ENCODE peak calls at places on chromosomes 4 and X, in five cellular contexts. One of them, this sample, is unnamed. For H3K9me3, the result is how much of the 10 kb centered on the place peaks cover.

GRCh38 chr4:2297606-2298517 is 36.0 kb upstream of the MXD4 start:
- DNase-seq in BE2C: no peak
- DNase-seq in WERI-Rb-1: no peak
- DNase-seq in H1: no peak
- DNase-seq in tibial artery: no peak
- DNase-seq in this sample: no peak

GRCh38 chr4:52126946-52127345 is 75.8 kb downstream of the SPATA18 start:
- DNase-seq in WERI-Rb-1: no peak
- DNase-seq in tibial artery: no peak
- DNase-seq in H1: no peak
- DNase-seq in BE2C: peak
- DNase-seq in this sample: peak

GRCh38 chr4:52837716-52838558 is 24.2 kb upstream of the RASL11B start:
- DNase-seq in tibial artery: no peak
- DNase-seq in H1: no peak
- DNase-seq in WERI-Rb-1: no peak
- DNase-seq in BE2C: no peak
- DNase-seq in this sample: peak

GRCh38 chr4:128721896-128722295 is 87.6 kb upstream of the JADE1 start:
- DNase-seq in H1: no peak
- DNase-seq in BE2C: no peak
- DNase-seq in WERI-Rb-1: no peak
- DNase-seq in tibial artery: no peak
- DNase-seq in this sample: no peak

GRCh38 chr4:7843831-7844230 is 95.8 kb downstream of the AFAP1 start:
- DNase-seq in BE2C: no peak
- DNase-seq in tibial artery: no peak
- DNase-seq in WERI-Rb-1: no peak
- DNase-seq in H1: no peak
- DNase-seq in this sample: no peak

GRCh38 chr4:136867465-136867864 is 664.8 kb downstream of the PCDH18 start:
- DNase-seq in WERI-Rb-1: peak
- DNase-seq in tibial artery: no peak
- DNase-seq in H1: no peak
- DNase-seq in BE2C: no peak
- DNase-seq in this sample: peak

GRCh38 chr4:61517144-61517543 is 317.0 kb downstream of the ADGRL3 start:
- DNase-seq in WERI-Rb-1: no peak
- DNase-seq in BE2C: no peak
- DNase-seq in H1: peak
- DNase-seq in tibial artery: no peak
- DNase-seq in this sample: peak

GRCh38 chrX:21975827-21976226 is 35.3 kb downstream of the SMS start:
- DNase-seq in tibial artery: no peak
- DNase-seq in WERI-Rb-1: no peak
- DNase-seq in BE2C: no peak
- DNase-seq in H1: no peak
- DNase-seq in this sample: no peak

GRCh38 chr4:82739292-82740190 is 59.1 kb downstream of the SCD5 start:
- DNase-seq in H1: peak
- DNase-seq in BE2C: peak
- DNase-seq in tibial artery: peak
- DNase-seq in WERI-Rb-1: peak
- DNase-seq in this sample: peak

GRCh38 chr4:5125326-5125725 is 74.0 kb downstream of the STK32B start:
- DNase-seq in WERI-Rb-1: peak
- DNase-seq in H1: no peak
- DNase-seq in BE2C: peak
- DNase-seq in tibial artery: no peak
- DNase-seq in this sample: no peak

GRCh38 chr4:4267981-4268380 is 20.0 kb upstream of the TMEM128 start:
- DNase-seq in H1: no peak
- DNase-seq in BE2C: no peak
- DNase-seq in WERI-Rb-1: no peak
- DNase-seq in tibial artery: no peak
- DNase-seq in this sample: no peak

GRCh38 chr4:148053298-148054003 is 321.6 kb downstream of the ARHGAP10 start:
- DNase-seq in tibial artery: no peak
- DNase-seq in BE2C: no peak
- DNase-seq in H1: no peak
- DNase-seq in WERI-Rb-1: no peak
- DNase-seq in this sample: no peak

GRCh38 chr4:10635096-10635495 is 49.5 kb downstream of the CLNK start:
- DNase-seq in BE2C: no peak
- DNase-seq in tibial artery: no peak
- DNase-seq in H1: no peak
- DNase-seq in WERI-Rb-1: no peak
- DNase-seq in this sample: no peak

GRCh38 chr4:173746424-173746823 is 216.4 kb upstream of the HAND2 start:
- DNase-seq in BE2C: no peak
- DNase-seq in WERI-Rb-1: no peak
- DNase-seq in tibial artery: no peak
- DNase-seq in H1: no peak
- DNase-seq in this sample: no peak

GRCh38 chr4:70632028-70632427 is 3.5 kb downstream of the ENAM start:
- DNase-seq in tibial artery: no peak
- DNase-seq in WERI-Rb-1: no peak
- DNase-seq in BE2C: no peak
- DNase-seq in H1: no peak
- DNase-seq in this sample: no peak

GRCh38 chr4:175308236-175308635 is 390.1 kb downstream of the ADAM29 start:
- DNase-seq in tibial artery: no peak
- DNase-seq in WERI-Rb-1: no peak
- DNase-seq in H1: no peak
- DNase-seq in BE2C: no peak
- DNase-seq in this sample: no peak

GRCh38 chr4:145960012-145960411 is 21.4 kb upstream of the ZNF827 start:
- DNase-seq in tibial artery: no peak
- DNase-seq in BE2C: no peak
- DNase-seq in H1: no peak
- DNase-seq in WERI-Rb-1: no peak
- DNase-seq in this sample: no peak

GRCh38 chrX:65589304-65589703 is 54.7 kb upstream of the LAS1L start:
- DNase-seq in WERI-Rb-1: no peak
- DNase-seq in H1: no peak
- DNase-seq in tibial artery: no peak
- DNase-seq in BE2C: no peak
- DNase-seq in this sample: no peak

GRCh38 chr4:6250235-6250983 is 19.2 kb upstream of the WFS1 start:
- DNase-seq in tibial artery: no peak
- DNase-seq in BE2C: no peak
- DNase-seq in WERI-Rb-1: peak
- DNase-seq in H1: no peak
- DNase-seq in this sample: peak

GRCh38 chr4:75696036-75696435 is 22.8 kb upstream of the G3BP2 start:
- DNase-seq in tibial artery: no peak
- DNase-seq in H1: no peak
- DNase-seq in BE2C: no peak
- DNase-seq in WERI-Rb-1: no peak
- DNase-seq in this sample: no peak

GRCh38 chrX:48703642-48704481 is 7.3 kb downstream of the SUV39H1 start:
- DNase-seq in BE2C: no peak
- DNase-seq in WERI-Rb-1: no peak
- DNase-seq in tibial artery: no peak
- DNase-seq in H1: no peak
- DNase-seq in this sample: no peak
- H3K9me3 ChIP-seq in BE2C: under half
- H3K9me3 ChIP-seq in WERI-Rb-1: under half
- H3K9me3 ChIP-seq in tibial artery: under half
- H3K9me3 ChIP-seq in H1: under half
- H3K9me3 ChIP-seq in this sample: under half

GRCh38 chr4:98624144-98624543 is 34.3 kb downstream of the TSPAN5 start:
- DNase-seq in tibial artery: no peak
- DNase-seq in WERI-Rb-1: no peak
- DNase-seq in H1: no peak
- DNase-seq in BE2C: no peak
- DNase-seq in this sample: no peak
- H3K9me3 ChIP-seq in tibial artery: under half
- H3K9me3 ChIP-seq in WERI-Rb-1: under half
- H3K9me3 ChIP-seq in H1: under half
- H3K9me3 ChIP-seq in BE2C: under half
- H3K9me3 ChIP-seq in this sample: under half

GRCh38 chr4:54843106-54843505 is 185.3 kb downstream of the KIT start:
- DNase-seq in BE2C: no peak
- DNase-seq in WERI-Rb-1: no peak
- DNase-seq in tibial artery: no peak
- DNase-seq in H1: no peak
- DNase-seq in this sample: no peak
- H3K9me3 ChIP-seq in BE2C: under half
- H3K9me3 ChIP-seq in WERI-Rb-1: under half
- H3K9me3 ChIP-seq in tibial artery: under half
- H3K9me3 ChIP-seq in H1: under half
- H3K9me3 ChIP-seq in this sample: under half

GRCh38 chrX:66872771-66873170 is 233.9 kb upstream of the EDA2R start:
- DNase-seq in tibial artery: no peak
- DNase-seq in BE2C: no peak
- DNase-seq in H1: no peak
- DNase-seq in WERI-Rb-1: no peak
- DNase-seq in this sample: no peak
- H3K9me3 ChIP-seq in tibial artery: under half
- H3K9me3 ChIP-seq in BE2C: under half
- H3K9me3 ChIP-seq in H1: under half
- H3K9me3 ChIP-seq in WERI-Rb-1: under half
- H3K9me3 ChIP-seq in this sample: under half

DNA sequence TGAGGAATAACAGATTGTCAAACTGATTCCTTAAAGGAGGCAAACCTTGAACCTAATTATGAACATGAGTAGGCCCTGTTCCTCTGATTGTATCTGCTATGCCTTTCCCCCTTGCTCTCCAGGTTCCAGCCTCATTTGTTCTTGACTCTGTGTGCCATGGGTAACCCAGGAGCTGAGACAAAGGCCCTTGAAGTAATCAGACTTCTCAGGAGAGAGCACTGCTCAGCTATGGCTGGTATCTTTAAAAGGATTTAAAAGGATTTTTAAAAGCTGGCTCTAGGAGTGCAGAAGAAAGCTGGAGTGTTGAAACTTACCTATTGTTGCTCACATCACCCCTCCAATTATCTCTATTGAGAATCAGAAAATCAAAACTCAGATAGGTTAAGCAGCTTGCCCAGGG is 1565.5 kb upstream of the AGA start:
- DNase-seq in BE2C: no peak
- DNase-seq in WERI-Rb-1: no peak
- DNase-seq in tibial artery: no peak
- DNase-seq in H1: no peak
- DNase-seq in this sample: peak
- H3K9me3 ChIP-seq in BE2C: under half
- H3K9me3 ChIP-seq in WERI-Rb-1: under half
- H3K9me3 ChIP-seq in tibial artery: under half
- H3K9me3 ChIP-seq in H1: under half
- H3K9me3 ChIP-seq in this sample: under half